ENCODE peak calls at places on chromosomes 3 and 15, in ten cellular contexts. U is activated CD4-positive, alpha-beta T cell treated with anti-CD3 and anti-CD28 coated beads, Interleukin-2, amount 50 U/mL, for 1 hour; F is kidney; I is activated CD8-positive, alpha-beta memory T cell treated with anti-CD3 and anti-CD28 coated beads for 24 hours; E is Panc1; S is HFFc6; R is G401; T is cardiac fibroblast; D is HT-29; O is hypothalamus. M is an unnamed sample.

GRCh38 chr15:71051539-71051938 is 63.7 kb upstream of the THSD4 start:
- DNase-seq in U (no peak), I (no peak), S (peak), E (no peak), R (peak), D (no peak), T (peak), O (peak), F (no peak), M (peak)

GRCh38 chr3:185402561-185402960 is 39.6 kb downstream of the MAP3K13 start:
- DNase-seq in D (no peak), O (no peak), U (no peak), S (peak), R (no peak), I (no peak), T (peak), F (no peak), E (no peak), M (no peak)

GRCh38 chr3:57998366-57999283 is 9.6 kb upstream of the FLNB start:
- DNase-seq in I (no peak), S (no peak), R (no peak), F (no peak), E (no peak), T (peak), D (peak), O (no peak), U (no peak), M (no peak)

GRCh38 chr15:25718597-25718996 is 144.5 kb downstream of the ATP10A start:
- DNase-seq in F (no peak), S (no peak), U (no peak), D (no peak), E (no peak), R (peak), I (no peak), T (no peak), O (no peak), M (no peak)

GRCh38 chr3:54538346-54538745 is 389.5 kb downstream of the LRTM1 start:
- DNase-seq in E (no peak), O (no peak), U (no peak), F (no peak), T (no peak), R (no peak), I (no peak), D (peak), S (no peak), M (no peak)

GRCh38 chr3:178352300-178353021 is 183.8 kb upstream of the KCNMB2 start:
- DNase-seq in O (no peak), T (peak), I (no peak), U (no peak), F (no peak), D (peak), E (peak), S (peak), R (peak), M (peak)

GRCh38 chr15:30913761-30914160 is 10.0 kb downstream of the FAN1 start:
- DNase-seq in R (no peak), F (no peak), E (no peak), O (no peak), S (no peak), I (no peak), U (no peak), D (no peak), T (no peak), M (no peak)

GRCh38 chr3:32374788-32375595 is 16.7 kb upstream of the CMTM7 start:
- DNase-seq in U (peak), I (peak), F (no peak), O (no peak), T (peak), S (peak), R (peak), E (peak), D (peak), M (peak)

GRCh38 chr15:25763954-25764353 is 99.2 kb downstream of the ATP10A start:
- DNase-seq in S (no peak), D (no peak), E (no peak), T (no peak), U (no peak), O (no peak), F (no peak), R (no peak), I (no peak), M (no peak)

GRCh38 chr3:28915711-28916481 is 365.0 kb upstream of the RBMS3 start:
- DNase-seq in F (no peak), O (no peak), R (peak), T (peak), S (peak), U (no peak), E (no peak), D (no peak), I (no peak), M (peak)

GRCh38 chr15:35519536-35520149 is 26.3 kb downstream of the DPH6 start:
- DNase-seq in U (no peak), I (no peak), E (no peak), R (peak), F (no peak), S (peak), D (peak), T (peak), O (no peak), M (peak)

GRCh38 chr3:129585949-129586657 is 20.4 kb downstream of the PLXND1 start:
- DNase-seq in U (no peak), I (no peak), D (no peak), R (no peak), E (no peak), F (no peak), S (no peak), T (no peak), O (no peak), M (no peak)

GRCh38 chr15:73357999-73358665 is 10.6 kb downstream of the HCN4 start:
- DNase-seq in R (no peak), E (no peak), T (no peak), S (no peak), F (no peak), I (no peak), O (no peak), D (no peak), U (no peak), M (no peak)

GRCh38 chr15:75452364-75452967 is 976 bp upstream of the SIN3A start:
- DNase-seq in S (peak), I (peak), D (peak), R (peak), F (peak), O (peak), T (peak), U (peak), E (peak), M (peak)

GRCh38 chr3:196737655-196738054 is 2.0 kb upstream of the PAK2 start:
- DNase-seq in O (no peak), R (no peak), T (no peak), U (no peak), E (no peak), S (no peak), I (no peak), D (no peak), F (no peak), M (no peak)

GRCh38 chr3:16174389-16174788 is at the start of gene GALNT15:
- DNase-seq in R (peak), S (peak), U (no peak), E (no peak), D (no peak), O (peak), F (peak), T (peak), I (no peak), M (peak)

GRCh38 chr3:197599089-197599765 is 43.5 kb upstream of the BDH1 start:
- DNase-seq in S (peak), I (peak), F (peak), O (no peak), D (peak), U (peak), R (peak), T (peak), E (peak), M (peak)